ENCODE peak calls at places on chromosomes 12 and 14, in nine cellular contexts. One of them, this sample, is unnamed.

GRCh38 chr14:73241481-73242165 is 4.3 kb downstream of the PAPLN start:
- DNase-seq in Peyer's patch: no peak
- DNase-seq in right atrium auricular region: no peak
- DNase-seq in naive thymus-derived CD4-positive, alpha-beta T cell: no peak
- DNase-seq in psoas muscle: no peak
- DNase-seq in breast epithelium: peak; percentile 37
- DNase-seq in RWPE1: no peak
- DNase-seq in transverse colon: no peak
- DNase-seq in brain microvascular endothelial cell: no peak
- DNase-seq in this sample: no peak

GRCh38 chr14:68039593-68039992 is 220.0 kb downstream of the RAD51B start:
- DNase-seq in breast epithelium: no peak
- DNase-seq in psoas muscle: no peak
- DNase-seq in naive thymus-derived CD4-positive, alpha-beta T cell: no peak
- DNase-seq in right atrium auricular region: no peak
- DNase-seq in Peyer's patch: no peak
- DNase-seq in brain microvascular endothelial cell: no peak
- DNase-seq in RWPE1: no peak
- DNase-seq in transverse colon: no peak
- DNase-seq in this sample: no peak

GRCh38 chr12:128829870-128830504 is 6.2 kb upstream of the SLC15A4 start:
- DNase-seq in right atrium auricular region: peak; percentile 58
- DNase-seq in transverse colon: peak; percentile 38
- DNase-seq in breast epithelium: no peak
- DNase-seq in naive thymus-derived CD4-positive, alpha-beta T cell: no peak
- DNase-seq in brain microvascular endothelial cell: no peak
- DNase-seq in psoas muscle: no peak
- DNase-seq in Peyer's patch: peak; percentile 73
- DNase-seq in RWPE1: no peak
- DNase-seq in this sample: no peak

GRCh38 chr12:49763006-49763591 is 21.7 kb downstream of the TMBIM6 start:
- DNase-seq in psoas muscle: peak; percentile 73
- DNase-seq in transverse colon: peak; percentile 75
- DNase-seq in right atrium auricular region: peak; percentile 84
- DNase-seq in breast epithelium: peak; percentile 66
- DNase-seq in RWPE1: peak; percentile 38
- DNase-seq in naive thymus-derived CD4-positive, alpha-beta T cell: peak; percentile 63
- DNase-seq in Peyer's patch: peak; percentile 92
- DNase-seq in brain microvascular endothelial cell: peak; percentile 63
- DNase-seq in this sample: no peak

GRCh38 chr14:61894452-61895077 is 132.3 kb downstream of the SNAPC1 start:
- DNase-seq in psoas muscle: peak; percentile 12
- DNase-seq in right atrium auricular region: no peak
- DNase-seq in RWPE1: peak; percentile 73
- DNase-seq in breast epithelium: no peak
- DNase-seq in brain microvascular endothelial cell: peak; percentile 51
- DNase-seq in transverse colon: peak; percentile 60
- DNase-seq in Peyer's patch: peak; percentile 86
- DNase-seq in naive thymus-derived CD4-positive, alpha-beta T cell: peak; percentile 17
- DNase-seq in this sample: no peak

GRCh38 chr14:77260199-77260598 is 10.8 kb downstream of the NGB start:
- DNase-seq in transverse colon: no peak
- DNase-seq in psoas muscle: no peak
- DNase-seq in breast epithelium: no peak
- DNase-seq in naive thymus-derived CD4-positive, alpha-beta T cell: no peak
- DNase-seq in right atrium auricular region: no peak
- DNase-seq in RWPE1: no peak
- DNase-seq in brain microvascular endothelial cell: no peak
- DNase-seq in Peyer's patch: no peak
- DNase-seq in this sample: no peak

GRCh38 chr14:54796961-54797360 is 105.7 kb downstream of the GCH1 start:
- DNase-seq in brain microvascular endothelial cell: peak; percentile 43
- DNase-seq in naive thymus-derived CD4-positive, alpha-beta T cell: no peak
- DNase-seq in psoas muscle: no peak
- DNase-seq in RWPE1: peak; percentile 70
- DNase-seq in Peyer's patch: no peak
- DNase-seq in breast epithelium: no peak
- DNase-seq in transverse colon: no peak
- DNase-seq in right atrium auricular region: no peak
- DNase-seq in this sample: no peak

GRCh38 chr12:25249951-25250738 is 584 bp downstream of the KRAS start:
- DNase-seq in RWPE1: peak; percentile 17
- DNase-seq in breast epithelium: peak; percentile 53
- DNase-seq in psoas muscle: peak; percentile 62
- DNase-seq in Peyer's patch: peak; percentile 80
- DNase-seq in right atrium auricular region: no peak
- DNase-seq in naive thymus-derived CD4-positive, alpha-beta T cell: peak; percentile 36
- DNase-seq in transverse colon: peak; percentile 69
- DNase-seq in brain microvascular endothelial cell: no peak
- DNase-seq in this sample: no peak

GRCh38 chr14:86196476-86196875 is 666.5 kb downstream of the FLRT2 start:
- DNase-seq in transverse colon: no peak
- DNase-seq in breast epithelium: no peak
- DNase-seq in psoas muscle: no peak
- DNase-seq in Peyer's patch: no peak
- DNase-seq in right atrium auricular region: no peak
- DNase-seq in brain microvascular endothelial cell: no peak
- DNase-seq in naive thymus-derived CD4-positive, alpha-beta T cell: no peak
- DNase-seq in RWPE1: no peak
- DNase-seq in this sample: no peak

GRCh38 chr12:12839886-12840285 is 26.7 kb downstream of the DDX47 start:
- DNase-seq in Peyer's patch: peak; percentile 84
- DNase-seq in breast epithelium: no peak
- DNase-seq in right atrium auricular region: peak; percentile 67
- DNase-seq in RWPE1: peak; percentile 68
- DNase-seq in transverse colon: peak; percentile 87
- DNase-seq in brain microvascular endothelial cell: peak; percentile 76
- DNase-seq in psoas muscle: peak; percentile 42
- DNase-seq in naive thymus-derived CD4-positive, alpha-beta T cell: no peak
- DNase-seq in this sample: no peak

GRCh38 chr12:44101470-44101869 is 265.6 kb downstream of the TMEM117 start:
- DNase-seq in right atrium auricular region: no peak
- DNase-seq in psoas muscle: no peak
- DNase-seq in Peyer's patch: no peak
- DNase-seq in breast epithelium: no peak
- DNase-seq in transverse colon: no peak
- DNase-seq in RWPE1: no peak
- DNase-seq in naive thymus-derived CD4-positive, alpha-beta T cell: no peak
- DNase-seq in brain microvascular endothelial cell: no peak
- DNase-seq in this sample: no peak

GRCh38 chr12:76984566-76984965 is 80.8 kb downstream of the E2F7 start:
- DNase-seq in breast epithelium: no peak
- DNase-seq in psoas muscle: no peak
- DNase-seq in brain microvascular endothelial cell: no peak
- DNase-seq in transverse colon: no peak
- DNase-seq in Peyer's patch: no peak
- DNase-seq in right atrium auricular region: no peak
- DNase-seq in naive thymus-derived CD4-positive, alpha-beta T cell: no peak
- DNase-seq in RWPE1: no peak
- DNase-seq in this sample: no peak

GRCh38 chr12:120814203-120814902 is 88.7 kb downstream of the ACADS start:
- DNase-seq in psoas muscle: no peak
- DNase-seq in breast epithelium: no peak
- DNase-seq in right atrium auricular region: no peak
- DNase-seq in brain microvascular endothelial cell: no peak
- DNase-seq in transverse colon: no peak
- DNase-seq in naive thymus-derived CD4-positive, alpha-beta T cell: no peak
- DNase-seq in RWPE1: no peak
- DNase-seq in Peyer's patch: no peak
- DNase-seq in this sample: no peak

GRCh38 chr14:86221755-86222154 is 691.8 kb downstream of the FLRT2 start:
- DNase-seq in brain microvascular endothelial cell: no peak
- DNase-seq in Peyer's patch: no peak
- DNase-seq in transverse colon: no peak
- DNase-seq in right atrium auricular region: no peak
- DNase-seq in naive thymus-derived CD4-positive, alpha-beta T cell: no peak
- DNase-seq in RWPE1: no peak
- DNase-seq in breast epithelium: no peak
- DNase-seq in psoas muscle: no peak
- DNase-seq in this sample: no peak

GRCh38 chr12:107287436-107288413 is 194.4 kb upstream of the CRY1 start:
- DNase-seq in Peyer's patch: no peak
- DNase-seq in psoas muscle: no peak
- DNase-seq in right atrium auricular region: no peak
- DNase-seq in breast epithelium: no peak
- DNase-seq in RWPE1: no peak
- DNase-seq in naive thymus-derived CD4-positive, alpha-beta T cell: no peak
- DNase-seq in brain microvascular endothelial cell: no peak
- DNase-seq in transverse colon: no peak
- DNase-seq in this sample: peak; percentile 87

GRCh38 chr12:54167500-54167896 is 21.3 kb downstream of the SMUG1 start:
- DNase-seq in RWPE1: no peak
- DNase-seq in transverse colon: no peak
- DNase-seq in naive thymus-derived CD4-positive, alpha-beta T cell: no peak
- DNase-seq in right atrium auricular region: no peak
- DNase-seq in psoas muscle: no peak
- DNase-seq in breast epithelium: no peak
- DNase-seq in Peyer's patch: no peak
- DNase-seq in brain microvascular endothelial cell: no peak
- DNase-seq in this sample: no peak

GRCh38 chr12:124906606-124907261 is 7.7 kb downstream of the UBC start:
- DNase-seq in Peyer's patch: peak; percentile 98
- DNase-seq in breast epithelium: peak; percentile 84
- DNase-seq in naive thymus-derived CD4-positive, alpha-beta T cell: peak; percentile 49
- DNase-seq in psoas muscle: peak; percentile 66
- DNase-seq in transverse colon: peak; percentile 95
- DNase-seq in brain microvascular endothelial cell: peak; percentile 95
- DNase-seq in RWPE1: peak; percentile 79
- DNase-seq in right atrium auricular region: peak; percentile 93
- DNase-seq in this sample: peak; percentile 96

GRCh38 chr14:95522556-95522955 is 6.1 kb upstream of the SYNE3 start:
- DNase-seq in RWPE1: no peak
- DNase-seq in breast epithelium: no peak
- DNase-seq in brain microvascular endothelial cell: no peak
- DNase-seq in psoas muscle: no peak
- DNase-seq in right atrium auricular region: no peak
- DNase-seq in transverse colon: no peak
- DNase-seq in Peyer's patch: no peak
- DNase-seq in naive thymus-derived CD4-positive, alpha-beta T cell: no peak
- DNase-seq in this sample: no peak
- H3K27ac ChIP-seq in RWPE1: no peak overlapping the region
- H3K27ac ChIP-seq in breast epithelium: no peak overlapping the region
- H3K27ac ChIP-seq in brain microvascular endothelial cell: no peak overlapping the region
- H3K27ac ChIP-seq in psoas muscle: no peak overlapping the region
- H3K27ac ChIP-seq in right atrium auricular region: peak overlapping the region; percentile 70
- H3K27ac ChIP-seq in transverse colon: no peak overlapping the region
- H3K27ac ChIP-seq in Peyer's patch: no peak overlapping the region
- H3K27ac ChIP-seq in naive thymus-derived CD4-positive, alpha-beta T cell: peak overlapping the region; percentile 73
- H3K27ac ChIP-seq in this sample: no peak overlapping the region

DNA sequence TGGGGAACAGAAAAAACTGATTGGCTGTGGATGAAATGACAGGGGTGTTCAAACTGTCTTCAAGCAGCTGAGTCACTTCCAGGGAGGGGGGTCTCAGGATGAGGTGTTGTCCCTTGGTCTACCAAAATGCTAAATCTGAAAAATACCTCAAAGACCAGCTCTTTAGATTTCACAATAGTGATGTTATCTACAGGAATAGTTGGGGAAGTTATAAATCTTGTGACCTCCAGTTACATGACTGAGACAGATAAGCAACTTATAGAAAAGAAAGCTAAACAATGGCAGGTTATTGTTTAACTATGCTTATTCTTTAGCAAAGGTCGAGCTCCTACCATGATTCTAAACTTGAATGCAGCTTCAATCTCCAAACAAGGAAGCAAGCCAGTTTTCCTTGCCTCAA is 125.4 kb downstream of the SYT10 start:
- DNase-seq in brain microvascular endothelial cell: no peak
- DNase-seq in naive thymus-derived CD4-positive, alpha-beta T cell: no peak
- DNase-seq in RWPE1: no peak
- DNase-seq in transverse colon: no peak
- DNase-seq in psoas muscle: no peak
- DNase-seq in right atrium auricular region: no peak
- DNase-seq in Peyer's patch: no peak
- DNase-seq in breast epithelium: no peak
- DNase-seq in this sample: no peak
- H3K27ac ChIP-seq in brain microvascular endothelial cell: no peak overlapping the region
- H3K27ac ChIP-seq in naive thymus-derived CD4-positive, alpha-beta T cell: no peak overlapping the region
- H3K27ac ChIP-seq in RWPE1: no peak overlapping the region
- H3K27ac ChIP-seq in transverse colon: no peak overlapping the region
- H3K27ac ChIP-seq in psoas muscle: no peak overlapping the region
- H3K27ac ChIP-seq in right atrium auricular region: no peak overlapping the region
- H3K27ac ChIP-seq in Peyer's patch: no peak overlapping the region
- H3K27ac ChIP-seq in breast epithelium: no peak overlapping the region
- H3K27ac ChIP-seq in this sample: no peak overlapping the region

GRCh38 chr12:47757840-47758583 is 668 bp downstream of the RAPGEF3 start:
- DNase-seq in RWPE1: no peak
- DNase-seq in naive thymus-derived CD4-positive, alpha-beta T cell: no peak
- DNase-seq in psoas muscle: no peak
- DNase-seq in transverse colon: peak; percentile 14
- DNase-seq in breast epithelium: no peak
- DNase-seq in brain microvascular endothelial cell: no peak
- DNase-seq in Peyer's patch: no peak
- DNase-seq in right atrium auricular region: no peak
- DNase-seq in this sample: no peak

GRCh38 chr12:47755655-47756562 is 2.8 kb downstream of the RAPGEF3 start:
- DNase-seq in brain microvascular endothelial cell: no peak
- DNase-seq in breast epithelium: no peak
- DNase-seq in naive thymus-derived CD4-positive, alpha-beta T cell: no peak
- DNase-seq in RWPE1: no peak
- DNase-seq in transverse colon: peak; percentile 80
- DNase-seq in psoas muscle: no peak
- DNase-seq in Peyer's patch: peak; percentile 78
- DNase-seq in right atrium auricular region: no peak
- DNase-seq in this sample: no peak

GRCh38 chr12:47757360-47757839 is 1.3 kb downstream of the RAPGEF3 start:
- DNase-seq in right atrium auricular region: no peak
- DNase-seq in brain microvascular endothelial cell: no peak
- DNase-seq in psoas muscle: no peak
- DNase-seq in Peyer's patch: no peak
- DNase-seq in naive thymus-derived CD4-positive, alpha-beta T cell: no peak
- DNase-seq in breast epithelium: no peak
- DNase-seq in RWPE1: no peak
- DNase-seq in transverse colon: no peak
- DNase-seq in this sample: no peak

GRCh38 chr12:47758834-47759690 is at the start of gene RAPGEF3:
- DNase-seq in Peyer's patch: peak; percentile 90
- DNase-seq in transverse colon: peak; percentile 86
- DNase-seq in naive thymus-derived CD4-positive, alpha-beta T cell: peak; percentile 53
- DNase-seq in brain microvascular endothelial cell: peak; percentile 67
- DNase-seq in RWPE1: peak; percentile 93
- DNase-seq in psoas muscle: peak; percentile 87
- DNase-seq in breast epithelium: peak; percentile 88
- DNase-seq in right atrium auricular region: peak; percentile 85
- DNase-seq in this sample: peak; percentile 96

DNA sequence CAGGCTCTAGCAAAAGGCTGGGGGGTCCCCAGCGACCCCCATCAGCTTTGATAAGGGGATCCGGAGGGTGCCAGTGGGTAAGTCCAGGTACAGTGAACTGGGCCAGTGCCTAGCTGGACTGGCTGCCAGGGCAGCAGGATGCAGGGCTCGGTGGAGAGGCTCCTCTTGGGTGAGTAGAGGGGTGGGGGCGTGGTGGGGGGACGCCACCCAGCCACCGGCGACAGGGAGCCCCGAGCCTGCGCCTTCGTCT is 171 bp downstream of the RAPGEF3 start:
- DNase-seq in transverse colon: no peak
- DNase-seq in RWPE1: no peak
- DNase-seq in Peyer's patch: no peak
- DNase-seq in brain microvascular endothelial cell: no peak
- DNase-seq in right atrium auricular region: no peak
- DNase-seq in psoas muscle: no peak
- DNase-seq in breast epithelium: no peak
- DNase-seq in naive thymus-derived CD4-positive, alpha-beta T cell: no peak
- DNase-seq in this sample: no peak
- H3K27ac ChIP-seq in transverse colon: peak overlapping the region; percentile 80
- H3K27ac ChIP-seq in RWPE1: peak overlapping the region; percentile 80
- H3K27ac ChIP-seq in Peyer's patch: peak overlapping the region; percentile 50
- H3K27ac ChIP-seq in brain microvascular endothelial cell: no peak overlapping the region
- H3K27ac ChIP-seq in right atrium auricular region: peak overlapping the region; percentile 55
- H3K27ac ChIP-seq in psoas muscle: peak overlapping the region; percentile 57
- H3K27ac ChIP-seq in breast epithelium: peak overlapping the region; percentile 87
- H3K27ac ChIP-seq in naive thymus-derived CD4-positive, alpha-beta T cell: peak overlapping the region; percentile 27
- H3K27ac ChIP-seq in this sample: peak overlapping the region; percentile 80

GRCh38 chr14:52547027-52547426 is 5.3 kb downstream of the TXNDC16 start:
- DNase-seq in psoas muscle: no peak
- DNase-seq in RWPE1: no peak
- DNase-seq in naive thymus-derived CD4-positive, alpha-beta T cell: no peak
- DNase-seq in brain microvascular endothelial cell: no peak
- DNase-seq in right atrium auricular region: no peak
- DNase-seq in transverse colon: no peak
- DNase-seq in Peyer's patch: no peak
- DNase-seq in breast epithelium: no peak
- DNase-seq in this sample: no peak
- H3K27ac ChIP-seq in psoas muscle: no peak overlapping the region
- H3K27ac ChIP-seq in RWPE1: no peak overlapping the region
- H3K27ac ChIP-seq in naive thymus-derived CD4-positive, alpha-beta T cell: no peak overlapping the region
- H3K27ac ChIP-seq in brain microvascular endothelial cell: no peak overlapping the region
- H3K27ac ChIP-seq in right atrium auricular region: no peak overlapping the region
- H3K27ac ChIP-seq in transverse colon: no peak overlapping the region
- H3K27ac ChIP-seq in Peyer's patch: no peak overlapping the region
- H3K27ac ChIP-seq in breast epithelium: no peak overlapping the region
- H3K27ac ChIP-seq in this sample: no peak overlapping the region